ENCODE peak calls at places on chromosome 6, in six cellular contexts. P, M, S, D, U and F are unnamed samples.

GRCh38 chr6:117138920-117139319 is 126.4 kb upstream of the VGLL2 start:
- DNase-seq in P (peak; percentile 5), M (no peak), S (no peak), D (no peak), U (no peak), F (no peak)

GRCh38 chr6:106334646-106335448 is 9.3 kb upstream of the ATG5 start:
- DNase-seq in P (no peak), M (peak; percentile 31), S (peak; percentile 63), D (peak; percentile 22), U (peak; percentile 71), F (no peak)

GRCh38 chr6:131948692-131949614 is 2.2 kb downstream of the CCN2 start:
- DNase-seq in P (peak; percentile 36), M (no peak), S (peak; percentile 11), D (peak; percentile 98), U (peak; percentile 80), F (no peak)

GRCh38 chr6:144585217-144585814 is 300.2 kb downstream of the UTRN start:
- DNase-seq in P (no peak), M (no peak), S (peak; percentile 64), D (peak; percentile 24), U (no peak), F (no peak)

GRCh38 chr6:79613912-79614311 is 17.2 kb upstream of the SH3BGRL2 start:
- DNase-seq in P (no peak), M (no peak), S (no peak), D (no peak), U (no peak), F (no peak)

GRCh38 chr6:1487239-1487638 is 97.9 kb downstream of the FOXF2 start:
- DNase-seq in P (no peak), M (no peak), S (no peak), D (no peak), U (no peak), F (no peak)

GRCh38 chr6:2942916-2943563 is 28.3 kb downstream of the SERPINB6 start:
- DNase-seq in P (no peak), M (no peak), S (peak; percentile 67), D (no peak), U (no peak), F (peak; percentile 5)

GRCh38 chr6:97198181-97198580 is 84.8 kb downstream of the MMS22L start:
- DNase-seq in P (no peak), M (no peak), S (no peak), D (peak; percentile 92), U (no peak), F (no peak)

GRCh38 chr6:142680308-142680707 is 264.7 kb downstream of the HIVEP2 start:
- DNase-seq in P (no peak), M (no peak), S (no peak), D (no peak), U (no peak), F (no peak)

GRCh38 chr6:64013061-64013410 is 377.4 kb downstream of the PHF3 start:
- DNase-seq in P (no peak), M (no peak), S (no peak), D (no peak), U (no peak), F (no peak)

GRCh38 chr6:70547313-70547712 is 19.4 kb upstream of the SDHAF4 start:
- DNase-seq in P (no peak), M (no peak), S (peak; percentile 40), D (no peak), U (no peak), F (no peak)

GRCh38 chr6:157069585-157069984 is 253.7 kb downstream of the TMEM242 start:
- DNase-seq in P (no peak), M (no peak), S (peak; percentile 24), D (no peak), U (no peak), F (no peak)

GRCh38 chr6:20946037-20946436 is 411.8 kb downstream of the CDKAL1 start:
- DNase-seq in P (no peak), M (no peak), S (no peak), D (peak; percentile 38), U (no peak), F (no peak)

GRCh38 chr6:31007694-31008093 is 2.6 kb upstream of the MUC22 start:
- DNase-seq in P (no peak), M (no peak), S (no peak), D (peak; percentile 82), U (no peak), F (no peak)

DNA sequence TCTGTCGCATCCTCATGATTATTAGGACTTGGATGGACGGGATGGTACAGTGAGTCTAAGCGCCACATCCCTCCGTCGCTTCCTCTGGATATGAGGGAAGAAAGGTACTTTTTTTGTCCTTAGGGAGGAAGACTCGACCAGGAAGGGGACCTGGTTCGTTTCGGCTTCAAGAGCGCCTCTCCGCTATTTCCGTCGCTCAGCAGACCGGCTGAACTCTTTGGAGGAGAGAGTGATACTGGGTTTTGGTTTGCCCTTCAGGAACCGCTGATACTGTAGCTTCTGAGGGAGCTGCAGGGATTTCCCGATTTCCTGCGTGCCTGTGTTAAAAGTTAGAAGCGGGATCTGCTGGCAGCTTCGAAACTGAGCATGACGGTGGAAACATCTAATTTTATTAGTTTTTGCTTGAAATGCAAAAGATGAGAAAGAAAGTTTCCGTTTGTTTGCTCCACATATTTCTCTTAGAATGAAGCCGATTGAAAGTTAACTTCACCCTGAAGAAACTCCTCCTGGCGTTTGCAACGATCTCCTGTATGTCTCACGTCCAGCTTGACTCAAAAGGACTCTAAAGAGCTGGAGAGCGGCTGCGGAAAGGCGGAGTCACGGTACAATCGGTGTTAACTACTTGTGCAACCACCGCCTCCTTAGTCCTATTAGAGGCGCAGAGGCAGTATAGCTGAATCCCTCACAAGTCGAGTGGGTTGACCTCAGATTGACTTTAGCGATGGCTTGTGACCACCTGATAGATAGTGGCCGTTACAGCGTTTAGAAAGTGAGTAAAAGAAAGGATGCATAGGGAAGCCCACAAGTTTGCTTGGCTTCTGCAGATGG is 129.4 kb downstream of the TRIM27 start:
- DNase-seq in P (no peak), M (no peak), S (peak; percentile 72), D (peak; percentile 52), U (no peak), F (no peak)
- H3K4me3 ChIP-seq in P (no peak overlapping the region), M (no peak overlapping the region), S (peak overlapping the region; percentile 30), D (peak overlapping the region; percentile 57), U (no peak overlapping the region), F (no peak overlapping the region)

GRCh38 chr6:85402922-85403321 is 47.0 kb upstream of the NT5E start:
- DNase-seq in P (no peak), M (no peak), S (no peak), D (no peak), U (no peak), F (no peak)
- H3K27ac ChIP-seq in P (no peak overlapping the region), M (no peak overlapping the region), S (no peak overlapping the region), D (peak overlapping the region; percentile 99), U (no peak overlapping the region), F (no peak overlapping the region)

GRCh38 chr6:122289721-122290501 is 109.5 kb upstream of the HSF2 start:
- DNase-seq in P (no peak), M (no peak), S (peak; percentile 44), D (peak; percentile 9), U (no peak), F (no peak)
- TF ChIP-seq CTCF in P (no peak), M (no peak), S (no peak), D (peak; percentile 39), U (no peak), F (no peak)

DNA sequence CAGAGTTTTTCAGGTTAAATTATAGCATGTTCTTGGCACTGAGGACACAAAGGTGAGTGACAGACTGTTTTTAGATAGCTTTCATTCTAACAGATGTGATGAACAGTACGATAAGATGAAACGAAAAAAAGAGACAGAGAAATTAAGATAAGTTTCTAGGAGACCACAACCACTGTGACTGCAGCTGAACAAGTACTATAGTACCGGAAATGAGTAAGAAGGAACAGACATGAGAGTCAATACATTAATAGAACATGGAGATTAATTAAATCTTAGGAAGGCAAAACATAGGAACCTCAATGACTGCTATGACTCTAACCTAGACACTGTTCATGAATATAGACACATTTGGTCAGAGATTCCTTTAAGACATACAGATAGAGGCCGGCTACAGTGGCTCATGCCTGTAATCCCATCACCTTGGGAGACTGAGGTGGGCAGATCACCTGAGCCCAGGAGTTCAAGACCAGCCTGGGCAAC is 40.2 kb downstream of the HBS1L start:
- DNase-seq in P (no peak), M (no peak), S (no peak), D (no peak), U (no peak), F (no peak)
- H3K4me3 ChIP-seq in P (no peak overlapping the region), M (no peak overlapping the region), S (no peak overlapping the region), D (no peak overlapping the region), U (no peak overlapping the region), F (no peak overlapping the region)

GRCh38 chr6:126831461-126831860 is 287.0 kb upstream of the RSPO3 start:
- DNase-seq in P (no peak), M (no peak), S (no peak), D (no peak), U (no peak), F (no peak)
- H3K27ac ChIP-seq in P (no peak overlapping the region), M (no peak overlapping the region), S (no peak overlapping the region), D (peak overlapping the region; percentile 4), U (no peak overlapping the region), F (no peak overlapping the region)

GRCh38 chr6:112308476-112308875 is 38.7 kb upstream of the RFPL4B start:
- DNase-seq in P (peak; percentile 56), M (no peak), S (no peak), D (no peak), U (no peak), F (no peak)

GRCh38 chr6:112304680-112305079 is 42.5 kb upstream of the RFPL4B start:
- DNase-seq in P (no peak), M (no peak), S (no peak), D (no peak), U (no peak), F (no peak)

GRCh38 chr6:112309244-112309643 is 37.9 kb upstream of the RFPL4B start:
- DNase-seq in P (no peak), M (no peak), S (no peak), D (no peak), U (no peak), F (no peak)

GRCh38 chr6:112307707-112308106 is 39.4 kb upstream of the RFPL4B start:
- DNase-seq in P (no peak), M (no peak), S (no peak), D (no peak), U (no peak), F (no peak)

DNA sequence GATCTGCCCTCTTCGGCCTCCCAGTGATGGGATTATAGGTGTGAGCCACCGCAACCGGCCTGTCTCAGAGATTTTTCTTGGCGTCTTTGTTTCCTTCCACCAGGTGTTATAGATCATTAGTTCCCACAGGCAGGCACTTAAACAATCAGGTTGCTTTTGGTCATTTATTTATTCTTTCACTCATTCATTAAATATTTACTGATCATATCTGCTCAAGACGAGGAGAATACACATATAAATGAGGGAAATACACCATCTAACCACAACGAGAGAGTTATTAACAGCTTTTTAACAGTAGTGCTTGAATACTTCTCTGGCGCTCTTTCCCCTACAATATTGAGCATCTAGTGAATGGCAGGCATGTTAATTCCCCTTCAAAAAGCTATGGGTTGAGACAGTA is 41.3 kb upstream of the RFPL4B start:
- DNase-seq in P (no peak), M (no peak), S (no peak), D (no peak), U (no peak), F (no peak)
- TF ChIP-seq CTCF in P (no peak), M (no peak), S (no peak), D (no peak), U (no peak), F (no peak)

GRCh38 chr6:36340671-36341454 is 4.2 kb upstream of the BNIP5 start:
- DNase-seq in P (peak; percentile 86), M (peak; percentile 82), S (peak; percentile 78), D (peak; percentile 67), U (peak; percentile 83), F (peak; percentile 81)
- H3K4me3 ChIP-seq in P (no peak overlapping the region), M (peak overlapping the region; percentile 8), S (no peak overlapping the region), D (peak overlapping the region; percentile 9), U (peak overlapping the region; percentile 35), F (peak overlapping the region; percentile 61)

GRCh38 chr6:25946631-25947030 is 16.0 kb upstream of the TRIM38 start:
- DNase-seq in P (no peak), M (no peak), S (no peak), D (no peak), U (no peak), F (no peak)
- H3K27ac ChIP-seq in P (no peak overlapping the region), M (no peak overlapping the region), S (no peak overlapping the region), D (no peak overlapping the region), U (no peak overlapping the region), F (no peak overlapping the region)